ENCODE peak calls at places on chromosomes 3 and 15, in four cellular contexts. B, S, L and H are unnamed samples.
A peak's percentile ranks its signal among the peaks of the same experiment; 100 is the strongest.

GRCh38 chr3:181176610-181177009 is 187.1 kb upstream of the DNAJC19 start:
- DNase-seq in S (peak; percentile 75), L (peak; percentile 4), B (peak; percentile 54), H (no peak)

GRCh38 chr3:143731776-143732175 is 116.5 kb downstream of the SLC9A9 start:
- DNase-seq in B (no peak), S (no peak), L (no peak), H (no peak)

GRCh38 chr3:129975332-129976090 is 991 bp downstream of the TRH start:
- DNase-seq in S (peak; percentile 19), L (no peak), B (peak; percentile 67), H (no peak)

GRCh38 chr3:18085429-18085828 is 339.7 kb downstream of the SATB1 start:
- DNase-seq in S (no peak), B (no peak), L (no peak), H (no peak)

GRCh38 chr3:183315739-183316138 is 62.7 kb downstream of the B3GNT5 start:
- DNase-seq in B (no peak), L (no peak), S (no peak), H (no peak)

GRCh38 chr15:59180946-59181345 is 25.7 kb upstream of the LDHAL6B start:
- DNase-seq in S (no peak), B (no peak), L (no peak), H (no peak)

GRCh38 chr3:29695201-29695904 is 414.5 kb downstream of the RBMS3 start:
- DNase-seq in S (peak; percentile 55), L (peak; percentile 72), B (no peak), H (peak; percentile 58)

GRCh38 chr3:67017211-67017610 is 19.1 kb downstream of the KBTBD8 start:
- DNase-seq in L (no peak), S (no peak), B (no peak), H (no peak)

GRCh38 chr3:139297588-139298311 is 46.1 kb upstream of the MRPS22 start:
- DNase-seq in B (no peak), S (no peak), L (no peak), H (peak; percentile 55)

GRCh38 chr3:53320697-53321096 is 26.6 kb downstream of the DCP1A start:
- DNase-seq in L (no peak), B (no peak), S (no peak), H (no peak)

GRCh38 chr3:4856136-4856535 is 123.1 kb upstream of the BHLHE40 start:
- DNase-seq in B (no peak), S (no peak), L (no peak), H (no peak)

GRCh38 chr3:70882104-70882503 is 569.7 kb upstream of the MDFIC2 start:
- DNase-seq in B (no peak), L (no peak), S (no peak), H (peak; percentile 19)

GRCh38 chr3:23418026-23418425 is 214.9 kb downstream of the UBE2E2 start:
- DNase-seq in S (no peak), L (no peak), B (no peak), H (no peak)

GRCh38 chr15:62649793-62650420 is 392.6 kb upstream of the TPM1 start:
- DNase-seq in L (no peak), S (no peak), B (no peak), H (no peak)

GRCh38 chr3:49841126-49841525 is 15.2 kb downstream of the TRAIP start:
- DNase-seq in S (peak; percentile 12), L (no peak), B (no peak), H (peak; percentile 7)

GRCh38 chr15:71515375-71516186 is 294.8 kb upstream of the NR2E3 start:
- DNase-seq in L (no peak), S (no peak), B (no peak), H (no peak)

GRCh38 chr15:101114610-101115009 is 137.2 kb downstream of the CHSY1 start:
- DNase-seq in S (no peak), B (no peak), L (no peak), H (no peak)

GRCh38 chr15:101619615-101619865 is 32.6 kb downstream of the TM2D3 start:
- DNase-seq in S (no peak), B (no peak), L (no peak), H (no peak)

GRCh38 chr3:126104028-126104635 is 20.2 kb upstream of the SLC41A3 start:
- DNase-seq in S (no peak), B (no peak), L (no peak), H (no peak)

GRCh38 chr15:80743189-80743833 is 35.9 kb upstream of the CEMIP start:
- DNase-seq in S (no peak), L (no peak), B (no peak), H (peak; percentile 9)

GRCh38 chr3:128489860-128490649 is 2.9 kb downstream of the GATA2 start:
- DNase-seq in L (no peak), S (peak; percentile 68), B (peak; percentile 49), H (peak; percentile 69)

GRCh38 chr15:89416339-89417183 is 79.8 kb downstream of the RHCG start:
- DNase-seq in S (peak; percentile 93), L (no peak), B (peak; percentile 67), H (peak; percentile 76)

GRCh38 chr3:75224419-75224818 is 439.7 kb upstream of the FRG2C start:
- DNase-seq in B (no peak), S (peak; percentile 1), L (no peak), H (no peak)

GRCh38 chr3:33732394-33732793 is 14.3 kb upstream of the CLASP2 start:
- DNase-seq in L (no peak), S (peak; percentile 30), B (no peak), H (no peak)

GRCh38 chr3:117692416-117692995 is 982.9 kb downstream of the TUSC7 start:
- DNase-seq in L (peak; percentile 50), B (no peak), S (no peak), H (no peak)

GRCh38 chr3:136250226-136250861 is at the start of gene PCCB:
- DNase-seq in S (peak; percentile 95), B (peak; percentile 98), L (peak; percentile 81), H (peak; percentile 96)

GRCh38 chr3:127170794-127171193 is 22.1 kb upstream of the PRR23E start:
- DNase-seq in B (no peak), S (no peak), L (no peak), H (no peak)

GRCh38 chr3:151093905-151094304 is 8.4 kb downstream of the MED12L start:
- DNase-seq in S (no peak), L (no peak), B (no peak), H (no peak)

GRCh38 chr15:64883097-64883581 is 28.6 kb upstream of the ANKDD1A start:
- DNase-seq in L (no peak), B (no peak), S (peak; percentile 43), H (no peak)

GRCh38 chr15:56242576-56243116 is 1.0 kb downstream of the RFX7 start:
- DNase-seq in L (no peak), S (no peak), B (no peak), H (no peak)

GRCh38 chr3:3998140-3998977 is 199.1 kb downstream of the LRRN1 start:
- DNase-seq in B (no peak), L (no peak), S (peak; percentile 45), H (no peak)

GRCh38 chr15:42494998-42495360 is 455 bp upstream of the SNAP23 start:
- DNase-seq in S (peak; percentile 87), B (no peak), L (no peak), H (peak; percentile 64)

GRCh38 chr3:27311400-27311799 is 57.8 kb downstream of the NEK10 start:
- DNase-seq in S (peak; percentile 20), B (no peak), L (peak; percentile 70), H (peak; percentile 92)

GRCh38 chr3:62242846-62243245 is 130.5 kb downstream of the FEZF2 start:
- DNase-seq in S (no peak), B (no peak), L (no peak), H (no peak)

GRCh38 chr3:194871864-194872668 is 186.4 kb downstream of the FAM43A start:
- DNase-seq in L (peak; percentile 15), S (peak; percentile 58), B (no peak), H (no peak)
- H3K27ac ChIP-seq in L (peak overlapping the region; percentile 88), S (peak overlapping the region; percentile 16), B (peak overlapping the region; percentile 51), H (peak overlapping the region; percentile 58)

DNA sequence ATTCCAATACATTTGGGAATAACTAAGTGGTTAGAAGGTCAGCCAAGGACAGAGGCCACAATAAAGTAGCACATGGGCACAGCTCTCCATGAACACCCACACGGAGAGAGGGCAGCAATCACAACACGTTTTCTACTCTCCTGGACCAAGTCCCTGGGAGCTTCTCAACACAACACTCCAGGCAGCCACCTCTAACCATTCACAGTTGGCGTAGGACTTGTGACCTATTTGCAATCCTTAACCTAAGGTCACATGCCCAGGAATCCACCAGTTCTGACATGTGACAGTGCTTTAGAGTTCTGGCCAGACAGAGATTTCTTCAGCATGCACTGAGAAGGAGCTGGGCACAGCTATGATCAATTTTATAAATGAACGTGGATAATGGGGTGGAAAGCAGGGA is 280.8 kb downstream of the SHQ1 start:
- DNase-seq in L (no peak), B (no peak), S (no peak), H (no peak)
- H3K27ac ChIP-seq in L (no peak overlapping the region), B (no peak overlapping the region), S (no peak overlapping the region), H (no peak overlapping the region)

DNA sequence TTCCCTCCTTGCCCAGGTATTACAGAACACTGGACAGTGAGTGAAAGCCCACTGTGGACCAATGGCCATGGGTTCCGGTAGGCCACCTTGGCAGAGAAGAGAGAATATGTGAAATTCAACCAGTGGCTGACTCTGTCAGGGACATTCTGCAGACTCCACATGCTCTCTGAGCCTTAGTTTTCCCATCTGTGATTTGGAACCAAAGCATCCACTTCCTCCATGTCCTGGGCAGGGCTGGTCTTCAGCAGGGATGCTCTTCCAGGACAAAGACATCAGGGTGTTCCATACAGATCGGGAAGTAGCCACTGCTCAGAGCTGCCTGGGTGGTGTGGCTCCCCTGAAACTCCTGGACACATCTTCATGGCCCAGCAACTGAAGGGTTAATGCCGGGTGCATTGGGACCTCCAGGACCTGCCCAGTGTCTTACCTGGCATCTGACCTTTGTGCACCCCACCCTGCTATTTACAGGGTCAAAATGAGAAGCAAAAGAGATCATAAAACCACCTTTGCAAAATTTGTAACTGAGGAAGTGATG is 28.3 kb upstream of the TRPM1 start:
- DNase-seq in L (no peak), B (no peak), S (no peak), H (no peak)
- H3K27ac ChIP-seq in L (no peak overlapping the region), B (no peak overlapping the region), S (no peak overlapping the region), H (no peak overlapping the region)

DNA sequence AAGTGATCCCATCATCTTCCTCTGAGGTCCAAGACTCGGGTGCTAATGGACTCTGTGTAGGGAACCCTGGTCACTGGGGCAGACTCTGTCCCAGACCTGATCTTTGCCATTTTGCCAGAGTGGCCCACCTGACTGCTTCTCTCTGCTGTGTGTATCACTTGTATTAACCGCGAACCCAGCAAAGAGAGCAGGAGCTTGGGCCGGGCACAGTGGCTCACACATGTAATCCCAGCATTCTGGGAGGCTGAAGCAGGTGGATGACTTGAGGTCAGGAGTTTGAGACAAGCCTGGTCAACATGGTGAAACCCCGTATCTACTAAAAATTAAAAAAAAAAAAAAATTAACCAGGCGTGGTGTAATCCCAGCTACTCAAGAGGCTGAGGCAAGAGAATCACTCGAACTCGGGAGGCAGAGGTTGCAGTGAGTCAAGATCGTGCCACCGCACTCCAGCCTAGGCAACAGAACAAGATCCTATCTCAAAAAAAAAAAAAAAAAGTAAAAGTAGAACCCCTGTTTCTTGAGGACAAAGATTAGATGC is 32.9 kb upstream of the CYP11A1 start:
- DNase-seq in B (no peak), S (no peak), L (no peak), H (no peak)
- H3K27ac ChIP-seq in B (no peak overlapping the region), S (no peak overlapping the region), L (peak overlapping the region; percentile 31), H (no peak overlapping the region)

GRCh38 chr3:120147072-120147871 is 53.0 kb upstream of the GSK3B start:
- DNase-seq in L (no peak), S (peak; percentile 18), B (no peak), H (no peak)
- H3K27ac ChIP-seq in L (no peak overlapping the region), S (no peak overlapping the region), B (peak overlapping the region; percentile 68), H (no peak overlapping the region)

DNA sequence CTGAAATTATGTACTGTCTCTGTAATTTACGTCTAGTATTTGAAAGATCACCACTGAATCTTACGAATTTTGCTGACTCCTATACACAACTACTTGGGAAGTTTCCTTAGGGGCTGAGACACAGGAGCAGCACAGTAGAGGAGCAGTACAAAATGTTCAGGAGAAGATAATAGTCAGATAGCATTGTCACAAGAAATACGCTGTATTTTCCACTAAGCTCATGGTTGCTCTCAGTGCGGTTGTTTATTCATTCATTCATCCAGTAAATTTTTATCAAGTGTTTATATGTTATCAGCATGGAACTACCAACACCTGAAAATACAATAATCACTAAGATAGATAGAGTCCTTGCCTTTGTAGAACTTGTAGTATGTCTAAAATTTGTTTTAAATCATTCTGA is 34.5 kb downstream of the ALCAM start:
- DNase-seq in B (no peak), L (no peak), S (no peak), H (no peak)
- H3K27ac ChIP-seq in B (no peak overlapping the region), L (no peak overlapping the region), S (no peak overlapping the region), H (peak overlapping the region; percentile 84)